ENCODE peak calls at places on chromosome 15, in four cellular contexts. R is WTC11, V is K562, S is HepG2. B is an unnamed sample.

GRCh38 chr15:39083213-39083612 is 497.7 kb upstream of the THBS1 start:
- DNase-seq in R (no peak), V (no peak), S (no peak), B (no peak)

GRCh38 chr15:70286110-70286806 is 188.5 kb upstream of the TLE3 start:
- DNase-seq in R (no peak), V (no peak), S (no peak), B (no peak)

GRCh38 chr15:87032291-87032690 is 952.6 kb downstream of the AGBL1 start:
- DNase-seq in R (no peak), V (no peak), S (no peak), B (no peak)

GRCh38 chr15:88256261-88257230 is at the start of gene NTRK3:
- DNase-seq in R (peak; percentile 63), V (no peak), S (no peak), B (peak; percentile 31)

GRCh38 chr15:91480426-91480825 is 373.1 kb upstream of the SLCO3A1 start:
- DNase-seq in R (no peak), V (no peak), S (no peak), B (no peak)

GRCh38 chr15:58639002-58639756 is 110.3 kb downstream of the ADAM10 start:
- DNase-seq in R (no peak), V (no peak), S (no peak), B (no peak)

GRCh38 chr15:39573844-39574243 is 7.0 kb upstream of the THBS1 start:
- DNase-seq in R (no peak), V (no peak), S (no peak), B (no peak)

GRCh38 chr15:90588427-90588826 is 58.7 kb downstream of the CRTC3 start:
- DNase-seq in R (no peak), V (peak; percentile 35), S (no peak), B (no peak)

GRCh38 chr15:73954188-73955145 is 28.2 kb downstream of the LOXL1 start:
- DNase-seq in R (no peak), V (no peak), S (no peak), B (no peak)

GRCh38 chr15:80404057-80404718 is at the start of gene ARNT2:
- DNase-seq in R (peak; percentile 61), V (no peak), S (no peak), B (peak; percentile 64)

GRCh38 chr15:54374184-54374947 is 396.1 kb downstream of the UNC13C start:
- DNase-seq in R (peak; percentile 14), V (no peak), S (no peak), B (no peak)

GRCh38 chr15:63605816-63606215 is 8.6 kb downstream of the FBXL22 start:
- DNase-seq in R (no peak), V (no peak), S (no peak), B (no peak)

GRCh38 chr15:62145015-62145735 is 19.9 kb downstream of the C2CD4B start:
- DNase-seq in R (no peak), V (no peak), S (no peak), B (no peak)

GRCh38 chr15:51341366-51342248 is at the start of gene GLDN:
- DNase-seq in R (peak; percentile 68), V (no peak), S (no peak), B (peak; percentile 6)

GRCh38 chr15:70442211-70442610 is 321.1 kb downstream of the UACA start:
- DNase-seq in R (no peak), V (no peak), S (no peak), B (no peak)

GRCh38 chr15:64315136-64315661 is 40.8 kb downstream of the CSNK1G1 start:
- DNase-seq in R (no peak), V (no peak), S (no peak), B (peak; percentile 3)

GRCh38 chr15:93987068-93987467 is 244.3 kb upstream of the MCTP2 start:
- DNase-seq in R (no peak), V (no peak), S (no peak), B (no peak)

GRCh38 chr15:74631935-74632560 is 16.4 kb downstream of the CLK3 start:
- DNase-seq in R (peak; percentile 79), V (peak; percentile 76), S (peak; percentile 46), B (peak; percentile 80)

GRCh38 chr15:66647358-66647757 is 54.7 kb upstream of the SMAD6 start:
- DNase-seq in R (no peak), V (no peak), S (no peak), B (no peak)
- TF ChIP-seq ELF4 in R (no peak), V (no peak), S (no peak), B (no peak)

GRCh38 chr15:67808821-67809220 is 16.5 kb upstream of the SKOR1 start:
- DNase-seq in R (no peak), V (no peak), S (no peak), B (no peak)
- TF ChIP-seq SP1 in R (no peak), V (no peak), S (no peak), B (no peak)

DNA sequence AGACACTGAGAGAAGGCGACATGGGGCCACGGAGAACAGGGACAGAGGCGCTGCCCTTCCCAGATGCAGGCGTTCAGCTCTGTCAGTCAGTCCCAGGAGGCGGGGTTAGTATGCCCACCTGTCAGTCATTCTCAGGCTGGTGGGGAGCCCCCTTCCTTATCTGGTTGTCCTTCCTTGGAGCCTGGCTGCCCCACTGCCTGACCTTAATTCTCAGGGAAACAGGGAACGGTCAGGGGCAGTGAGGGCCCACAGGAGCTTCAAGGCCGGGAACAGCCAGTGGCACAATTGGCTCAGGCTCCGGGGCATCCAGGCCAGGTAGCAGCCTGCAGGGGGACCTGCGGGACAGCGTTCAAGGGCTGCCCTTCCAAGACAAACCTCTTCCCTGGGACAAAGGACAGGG is 133.2 kb downstream of the CHSY1 start:
- DNase-seq in R (peak; percentile 39), V (no peak), S (no peak), B (no peak)
- TF ChIP-seq ELF4 in R (no peak), V (no peak), S (no peak), B (no peak)

DNA sequence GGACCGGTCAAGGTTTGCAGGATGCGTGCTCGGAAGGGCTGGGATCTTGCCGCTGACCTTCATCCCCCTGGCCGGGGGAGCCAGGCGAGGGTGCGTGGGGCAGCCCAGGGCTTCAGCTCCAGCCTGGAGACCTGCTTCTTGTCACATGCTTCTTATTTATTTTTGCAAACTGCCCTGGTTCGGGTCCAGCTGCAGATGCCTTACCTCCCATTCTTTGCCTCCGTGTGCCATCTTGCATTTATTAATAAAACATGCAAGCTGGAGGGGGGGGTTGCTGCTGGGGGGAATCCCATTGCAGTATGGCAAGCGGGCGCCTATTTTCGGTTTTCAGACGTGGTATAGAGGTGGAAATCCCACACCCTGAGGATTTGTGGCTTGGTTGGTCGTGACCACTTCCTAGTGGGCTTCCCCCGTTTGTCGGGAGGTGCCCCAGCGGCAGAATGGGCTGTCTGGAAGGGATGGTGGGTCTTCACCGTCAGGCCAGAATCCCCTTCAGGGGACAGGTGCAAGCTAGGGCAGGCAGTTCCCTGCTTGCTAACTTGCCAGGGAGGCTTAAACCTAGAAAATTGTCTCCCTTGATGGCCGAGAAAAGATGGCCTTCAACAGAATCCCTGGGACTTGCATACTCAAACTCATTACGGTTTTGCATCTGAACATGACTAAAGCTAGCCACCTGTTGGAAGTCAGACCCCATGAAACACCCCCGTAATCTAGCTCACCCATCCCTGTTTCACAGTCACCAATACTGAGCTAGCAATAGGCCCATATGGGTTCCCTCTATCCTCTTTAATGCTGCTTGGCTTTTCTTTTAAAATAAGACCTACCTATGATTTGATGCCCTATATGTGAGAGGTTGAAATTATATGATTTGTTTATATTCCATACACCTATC is 559 bp downstream of the TMEM266 start:
- DNase-seq in R (no peak), V (no peak), S (no peak), B (no peak)
- TF ChIP-seq SP1 in R (no peak), V (no peak), S (no peak), B (no peak)

DNA sequence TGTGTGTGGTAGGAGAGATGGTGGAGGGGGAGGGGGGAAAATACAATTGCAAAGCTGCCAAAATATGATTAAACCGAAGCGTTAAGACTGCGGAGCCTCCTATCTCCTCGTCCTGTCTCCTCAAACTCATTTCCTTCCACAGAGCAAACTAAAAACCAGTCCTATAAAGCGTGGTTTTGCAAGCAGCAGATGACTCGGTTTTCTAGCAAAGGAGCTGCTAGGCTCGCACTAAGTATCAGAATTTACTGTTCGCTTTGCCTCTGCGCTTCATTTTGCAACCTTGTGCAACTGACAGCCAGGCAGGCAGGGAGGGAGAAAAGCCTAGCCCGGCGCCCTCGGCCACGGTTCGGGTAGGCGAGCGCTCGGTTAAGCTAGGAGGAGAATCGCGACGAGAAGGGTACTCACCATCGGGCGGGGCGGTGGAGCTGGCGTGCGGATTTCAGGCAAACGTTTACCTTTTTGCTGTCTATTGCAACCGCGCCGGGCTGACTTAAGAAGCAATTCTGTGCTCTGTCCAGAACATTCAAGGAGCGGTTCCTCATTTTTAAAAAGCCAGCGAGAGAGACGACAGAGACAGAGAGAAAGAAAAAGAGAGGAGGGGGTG is 3.8 kb upstream of the NR2F2 start:
- DNase-seq in R (peak; percentile 60), V (peak; percentile 44), S (no peak), B (no peak)
- TF ChIP-seq ELF4 in R (no peak), V (no peak), S (no peak), B (no peak)